ENCODE peak calls at places on chromosome X, in ten cellular contexts. H is suprapubic skin, L is H1, P is spleen, R is GM23338, J is breast epithelium, K is sigmoid colon, M is GM12878, A is prostate gland, X is HCT116. T is an unnamed sample.

GRCh38 chrX:40877869-40878268 is 142.5 kb upstream of the MED14 start:
- DNase-seq in A (no peak), P (no peak), H (no peak), J (no peak), M (no peak), X (peak; percentile 3), R (no peak), K (no peak), L (no peak), T (no peak)

GRCh38 chrX:74923942-74924448 is 1.3 kb downstream of the NEXMIF start:
- DNase-seq in H (no peak), A (peak; percentile 4), P (peak; percentile 77), L (no peak), M (no peak), J (no peak), K (peak; percentile 73), X (no peak), R (peak; percentile 37), T (peak; percentile 16)

GRCh38 chrX:120308558-120308957 is 2.7 kb downstream of the TMEM255A start:
- DNase-seq in R (peak; percentile 86), X (no peak), M (no peak), L (peak; percentile 36), H (no peak), P (no peak), A (no peak), K (no peak), J (no peak), T (no peak)

GRCh38 chrX:21943460-21944135 is 3.1 kb downstream of the SMS start:
- DNase-seq in R (no peak), J (no peak), P (no peak), H (no peak), A (no peak), M (no peak), X (peak; percentile 64), L (no peak), K (no peak), T (no peak)

GRCh38 chrX:29172880-29173279 is 585.6 kb downstream of the IL1RAPL1 start:
- DNase-seq in M (no peak), A (no peak), K (no peak), R (no peak), J (no peak), H (no peak), P (no peak), X (no peak), L (no peak), T (no peak)

GRCh38 chrX:23317799-23318724 is 16.6 kb upstream of the PTCHD1 start:
- DNase-seq in K (no peak), J (no peak), P (no peak), A (no peak), X (no peak), R (peak; percentile 53), M (no peak), L (no peak), H (no peak), T (peak; percentile 12)

GRCh38 chrX:69299271-69299670 is 134.0 kb upstream of the PJA1 start:
- DNase-seq in P (no peak), J (no peak), M (no peak), K (no peak), H (no peak), X (no peak), R (no peak), A (no peak), L (no peak), T (no peak)

GRCh38 chrX:52574416-52575275 is 57.8 kb upstream of the XAGE1B start:
- DNase-seq in A (peak; percentile 8), M (peak; percentile 2), X (peak; percentile 22), P (no peak), R (peak; percentile 80), L (no peak), K (no peak), J (no peak), H (no peak), T (peak; percentile 27)

GRCh38 chrX:145953628-145954027 is 136.0 kb downstream of the SLITRK2 start:
- DNase-seq in A (no peak), M (no peak), X (no peak), J (no peak), R (no peak), K (no peak), L (no peak), P (no peak), H (no peak), T (no peak)

GRCh38 chrX:119062750-119063374 is 9.9 kb upstream of the CT47C1 start:
- DNase-seq in R (peak; percentile 39), K (no peak), J (no peak), M (no peak), L (no peak), H (no peak), A (no peak), P (no peak), X (no peak), T (no peak)

GRCh38 chrX:52852110-52852872 is 15.6 kb downstream of the XAGE3 start:
- DNase-seq in R (no peak), A (no peak), P (no peak), J (no peak), L (no peak), M (no peak), H (no peak), X (no peak), K (no peak), T (no peak)

GRCh38 chrX:107731831-107732502 is 43.6 kb downstream of the TSC22D3 start:
- DNase-seq in L (no peak), M (no peak), A (peak; percentile 68), P (peak; percentile 76), J (peak; percentile 81), H (no peak), K (peak; percentile 97), R (peak; percentile 42), X (peak; percentile 42), T (peak; percentile 80)

DNA sequence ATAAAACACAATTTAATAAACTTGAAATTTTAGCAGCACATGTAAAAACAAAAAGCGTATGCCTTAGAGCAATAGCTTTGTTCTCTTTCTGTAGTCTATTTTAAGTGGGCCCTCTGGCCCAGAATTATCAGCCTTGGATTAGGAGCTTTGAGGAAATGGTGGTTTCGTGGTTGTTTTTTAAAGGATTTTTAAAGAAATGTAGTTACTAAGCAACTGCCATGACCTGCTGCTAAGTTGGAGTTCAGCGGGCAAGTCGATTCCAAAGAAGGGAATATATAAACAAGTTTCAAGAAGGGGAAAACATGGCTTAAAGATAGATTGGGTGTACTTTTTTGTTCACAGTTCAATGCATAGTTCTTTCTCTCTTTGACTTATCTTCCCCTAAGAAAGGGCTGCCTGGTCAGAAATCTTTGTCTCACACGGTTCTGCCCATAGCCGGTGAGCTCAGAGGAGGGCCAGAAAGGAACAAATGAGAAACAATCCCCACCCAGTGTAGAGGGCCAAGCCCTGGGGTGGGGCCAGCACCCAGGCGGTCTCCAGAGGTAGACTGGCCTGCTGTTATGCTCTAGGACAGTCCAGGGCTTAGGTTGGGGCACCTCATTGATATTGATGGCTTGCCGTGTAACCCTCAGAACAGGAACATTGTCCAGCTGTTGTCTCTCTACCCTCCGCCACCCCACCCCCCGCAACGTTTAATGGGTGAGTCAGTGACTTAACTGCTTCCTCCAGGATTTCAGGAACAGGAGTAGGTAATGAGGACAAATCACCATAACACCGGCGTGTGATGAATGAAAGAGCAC is 32.5 kb downstream of the DLG3 start:
- DNase-seq in H (no peak), R (peak; percentile 59), J (no peak), P (no peak), A (peak; percentile 28), X (peak; percentile 78), M (no peak), L (peak; percentile 36), K (peak; percentile 74), T (peak; percentile 78)
- TF ChIP-seq POLR2AphosphoS5 in H (no peak), R (no peak), J (no peak), P (no peak), A (peak; percentile 31), X (peak; percentile 43), M (no peak), L (no peak), K (peak; percentile 25), T (no peak)

GRCh38 chrX:131745942-131746489 is 202.1 kb downstream of the OR13H1 start:
- DNase-seq in X (no peak), L (no peak), R (no peak), P (no peak), H (no peak), K (no peak), J (no peak), A (no peak), M (peak; percentile 56), T (no peak)
- H3K4me3 ChIP-seq in X (no peak overlapping the region), L (no peak overlapping the region), R (no peak overlapping the region), P (peak overlapping the region; percentile 80), H (no peak overlapping the region), K (no peak overlapping the region), J (peak overlapping the region; percentile 71), A (no peak overlapping the region), M (peak overlapping the region; percentile 57), T (no peak overlapping the region)

DNA sequence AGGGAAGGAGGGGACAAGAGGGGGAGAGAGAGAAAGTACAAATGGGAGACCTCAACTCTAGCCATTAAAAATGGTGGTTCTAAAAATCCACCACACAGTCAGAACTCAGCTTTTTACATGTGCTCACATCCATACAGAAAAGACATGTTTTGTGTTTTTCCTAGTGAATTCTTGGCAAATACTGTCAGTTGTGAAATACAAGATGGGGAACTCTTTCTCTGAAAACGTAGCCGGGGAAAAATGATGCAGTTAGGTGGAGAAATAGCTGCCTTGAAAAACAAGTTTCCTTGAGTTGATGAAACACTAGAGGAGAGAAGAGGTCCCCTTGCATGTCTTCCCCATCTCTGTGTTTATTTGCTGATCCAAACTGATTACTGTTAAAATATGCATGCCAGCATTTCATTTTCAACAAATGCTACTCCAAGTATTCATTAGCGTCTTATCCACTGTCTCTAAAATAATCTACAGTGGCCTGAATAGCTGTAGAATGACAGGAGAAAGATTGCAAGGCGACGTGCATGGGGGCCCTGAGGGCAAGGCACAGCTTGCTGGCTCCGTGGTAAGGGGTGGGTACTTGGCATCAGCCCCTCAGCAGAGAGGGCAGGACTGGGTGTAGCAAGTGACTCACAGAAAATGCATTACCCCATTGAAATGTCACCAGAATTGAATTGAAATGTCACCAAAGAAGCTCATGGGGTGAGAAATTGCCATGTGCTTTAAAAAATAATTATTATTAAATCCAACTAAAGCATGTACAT is 48.1 kb upstream of the TBL1X start:
- DNase-seq in H (no peak), R (no peak), M (no peak), P (no peak), J (no peak), K (no peak), A (no peak), X (no peak), L (no peak), T (no peak)
- TF ChIP-seq POLR2AphosphoS5 in H (no peak), R (no peak), M (no peak), P (no peak), J (no peak), K (no peak), A (no peak), X (no peak), L (no peak), T (no peak)

DNA sequence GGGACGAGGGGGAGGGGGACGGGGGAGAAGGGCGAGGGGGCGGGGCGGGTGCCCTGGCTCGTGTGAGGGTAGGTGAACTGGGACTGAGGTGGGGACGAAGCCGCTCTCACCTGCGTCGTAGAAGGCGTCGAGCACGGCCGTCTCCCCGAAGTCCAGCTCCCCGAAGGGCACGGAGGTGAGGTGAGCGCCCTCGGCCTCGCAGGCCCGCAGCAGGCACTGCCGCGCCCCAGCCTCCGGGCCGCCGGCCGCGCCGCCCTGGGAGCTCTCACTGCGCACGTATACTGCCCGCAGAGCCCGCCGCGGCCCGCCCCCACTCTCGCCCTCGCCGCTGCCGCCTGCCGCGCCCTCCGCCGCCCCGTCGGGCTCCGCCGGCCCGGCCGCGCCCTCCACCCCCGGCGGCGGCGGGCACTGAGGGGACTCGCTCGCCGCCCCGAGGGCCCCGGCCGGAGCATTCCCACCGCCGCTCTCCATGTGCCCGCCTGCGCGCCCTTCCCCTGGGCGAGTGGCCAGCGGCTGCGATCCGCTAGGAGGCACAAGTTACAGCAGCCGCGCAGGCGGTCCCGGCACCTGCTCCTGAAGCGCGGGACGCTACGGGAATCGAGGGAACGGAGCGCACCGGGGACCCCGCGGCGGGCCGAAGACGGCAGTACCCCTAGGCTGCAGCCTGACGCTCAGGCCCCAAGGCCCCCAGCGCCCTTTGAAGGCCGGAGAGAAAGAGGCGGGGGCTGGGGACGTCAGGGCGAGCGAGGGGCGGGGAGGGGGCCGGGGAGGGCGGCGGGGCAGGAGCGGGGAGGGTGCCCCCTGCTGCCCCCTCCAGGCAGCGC is at the start of gene MAP3K15:
- DNase-seq in H (no peak), R (peak; percentile 61), L (no peak), J (no peak), P (peak; percentile 80), K (no peak), M (no peak), X (no peak), A (no peak), T (peak; percentile 14)
- H3K4me3 ChIP-seq in H (peak within 1 kb of the TSS; percentile 37), R (peak within 1 kb of the TSS; percentile 63), L (peak within 1 kb of the TSS; percentile 64), J (peak within 1 kb of the TSS; percentile 64), P (peak within 1 kb of the TSS; percentile 70), K (no peak within 1 kb of the TSS), M (peak within 1 kb of the TSS; percentile 27), X (peak within 1 kb of the TSS; percentile 51), A (peak within 1 kb of the TSS; percentile 2), T (peak within 1 kb of the TSS; percentile 29)